ENCODE peak calls at places on chromosome 13, in four cellular contexts. One of them, this sample, is unnamed.

GRCh38 chr13:59679239-59679638 is 484.5 kb downstream of the DIAPH3 start:
- DNase-seq in breast epithelium: no peak
- DNase-seq in GM23338: peak; percentile 39
- DNase-seq in upper lobe of left lung: no peak
- DNase-seq in this sample: no peak

GRCh38 chr13:111232191-111232590 is 88.3 kb upstream of the TEX29 start:
- DNase-seq in breast epithelium: no peak
- DNase-seq in GM23338: no peak
- DNase-seq in upper lobe of left lung: no peak
- DNase-seq in this sample: no peak

GRCh38 chr13:90185734-90186133 is 1161.8 kb upstream of the MIR17HG start:
- DNase-seq in breast epithelium: no peak
- DNase-seq in GM23338: no peak
- DNase-seq in upper lobe of left lung: no peak
- DNase-seq in this sample: no peak

GRCh38 chr13:83884141-83884540 is 1.9 kb upstream of the SLITRK1 start:
- DNase-seq in breast epithelium: no peak
- DNase-seq in GM23338: no peak
- DNase-seq in upper lobe of left lung: no peak
- DNase-seq in this sample: no peak

GRCh38 chr13:105936816-105937215 is 598.6 kb downstream of the EFNB2 start:
- DNase-seq in breast epithelium: no peak
- DNase-seq in GM23338: no peak
- DNase-seq in upper lobe of left lung: no peak
- DNase-seq in this sample: no peak

GRCh38 chr13:30033681-30034447 is 183.4 kb upstream of the UBL3 start:
- DNase-seq in breast epithelium: no peak
- DNase-seq in GM23338: no peak
- DNase-seq in upper lobe of left lung: no peak
- DNase-seq in this sample: no peak

GRCh38 chr13:75482070-75482819 is at the start of gene TBC1D4:
- DNase-seq in breast epithelium: peak; percentile 71
- DNase-seq in GM23338: peak; percentile 96
- DNase-seq in upper lobe of left lung: peak; percentile 94
- DNase-seq in this sample: peak; percentile 87

GRCh38 chr13:23979361-23980159 is 82.3 kb upstream of the C1QTNF9B start:
- DNase-seq in breast epithelium: peak; percentile 70
- DNase-seq in GM23338: peak; percentile 79
- DNase-seq in upper lobe of left lung: peak; percentile 88
- DNase-seq in this sample: peak; percentile 67

GRCh38 chr13:51006067-51006800 is 96.6 kb downstream of the RNASEH2B start:
- DNase-seq in breast epithelium: no peak
- DNase-seq in GM23338: no peak
- DNase-seq in upper lobe of left lung: no peak
- DNase-seq in this sample: no peak

GRCh38 chr13:113119166-113119821 is 3.3 kb upstream of the F10 start:
- DNase-seq in breast epithelium: peak; percentile 37
- DNase-seq in GM23338: no peak
- DNase-seq in upper lobe of left lung: no peak
- DNase-seq in this sample: no peak

GRCh38 chr13:46404732-46405097 is 17.7 kb upstream of the RUBCNL start:
- DNase-seq in breast epithelium: no peak
- DNase-seq in GM23338: no peak
- DNase-seq in upper lobe of left lung: no peak
- DNase-seq in this sample: no peak

GRCh38 chr13:24168980-24169379 is 8.5 kb downstream of the SPATA13 start:
- DNase-seq in breast epithelium: no peak
- DNase-seq in GM23338: no peak
- DNase-seq in upper lobe of left lung: no peak
- DNase-seq in this sample: no peak

GRCh38 chr13:46170687-46171086 is 11.3 kb downstream of the LCP1 start:
- DNase-seq in breast epithelium: no peak
- DNase-seq in GM23338: peak; percentile 44
- DNase-seq in upper lobe of left lung: no peak
- DNase-seq in this sample: no peak

GRCh38 chr13:52405369-52405766 is 604 bp downstream of the THSD1 start:
- DNase-seq in breast epithelium: no peak
- DNase-seq in GM23338: peak; percentile 28
- DNase-seq in upper lobe of left lung: no peak
- DNase-seq in this sample: no peak

GRCh38 chr13:23722726-23723453 is 152.7 kb downstream of the TNFRSF19 start:
- DNase-seq in breast epithelium: no peak
- DNase-seq in GM23338: no peak
- DNase-seq in upper lobe of left lung: no peak
- DNase-seq in this sample: no peak

GRCh38 chr13:28100149-28101121 is at the start of gene FLT3:
- DNase-seq in breast epithelium: no peak
- DNase-seq in GM23338: peak; percentile 84
- DNase-seq in upper lobe of left lung: peak; percentile 87
- DNase-seq in this sample: peak; percentile 62

GRCh38 chr13:22040810-22041364 is 370.0 kb downstream of the FGF9 start:
- DNase-seq in breast epithelium: no peak
- DNase-seq in GM23338: peak; percentile 94
- DNase-seq in upper lobe of left lung: peak; percentile 56
- DNase-seq in this sample: no peak

GRCh38 chr13:107124129-107124718 is 556.3 kb upstream of the ARGLU1 start:
- DNase-seq in breast epithelium: no peak
- DNase-seq in GM23338: peak; percentile 46
- DNase-seq in upper lobe of left lung: no peak
- DNase-seq in this sample: no peak

GRCh38 chr13:27617801-27618411 is 2.4 kb downstream of the LNX2 start:
- DNase-seq in breast epithelium: no peak
- DNase-seq in GM23338: no peak
- DNase-seq in upper lobe of left lung: no peak
- DNase-seq in this sample: no peak

GRCh38 chr13:63938851-63939250 is 2523.2 kb upstream of the PCDH20 start:
- DNase-seq in breast epithelium: no peak
- DNase-seq in GM23338: no peak
- DNase-seq in upper lobe of left lung: no peak
- DNase-seq in this sample: no peak

GRCh38 chr13:40220299-40220935 is 446.0 kb downstream of the FOXO1 start:
- DNase-seq in breast epithelium: no peak
- DNase-seq in GM23338: no peak
- DNase-seq in upper lobe of left lung: no peak
- DNase-seq in this sample: no peak

GRCh38 chr13:36736119-36736726 is 62.4 kb downstream of the SERTM1 start:
- DNase-seq in breast epithelium: no peak
- DNase-seq in GM23338: peak; percentile 74
- DNase-seq in upper lobe of left lung: no peak
- DNase-seq in this sample: peak; percentile 19

GRCh38 chr13:41064493-41064892 is 3.2 kb downstream of the WBP4 start:
- DNase-seq in breast epithelium: no peak
- DNase-seq in GM23338: no peak
- DNase-seq in upper lobe of left lung: no peak
- DNase-seq in this sample: no peak

GRCh38 chr13:76713280-76713679 is 172.9 kb downstream of the KCTD12 start:
- DNase-seq in breast epithelium: no peak
- DNase-seq in GM23338: no peak
- DNase-seq in upper lobe of left lung: no peak
- DNase-seq in this sample: no peak

GRCh38 chr13:76708138-76708537 is 178.1 kb downstream of the KCTD12 start:
- DNase-seq in breast epithelium: no peak
- DNase-seq in GM23338: no peak
- DNase-seq in upper lobe of left lung: no peak
- DNase-seq in this sample: no peak

GRCh38 chr13:76715043-76715442 is 171.2 kb downstream of the KCTD12 start:
- DNase-seq in breast epithelium: no peak
- DNase-seq in GM23338: no peak
- DNase-seq in upper lobe of left lung: no peak
- DNase-seq in this sample: no peak

GRCh38 chr13:76709851-76710250 is 176.4 kb downstream of the KCTD12 start:
- DNase-seq in breast epithelium: no peak
- DNase-seq in GM23338: no peak
- DNase-seq in upper lobe of left lung: no peak
- DNase-seq in this sample: no peak

DNA sequence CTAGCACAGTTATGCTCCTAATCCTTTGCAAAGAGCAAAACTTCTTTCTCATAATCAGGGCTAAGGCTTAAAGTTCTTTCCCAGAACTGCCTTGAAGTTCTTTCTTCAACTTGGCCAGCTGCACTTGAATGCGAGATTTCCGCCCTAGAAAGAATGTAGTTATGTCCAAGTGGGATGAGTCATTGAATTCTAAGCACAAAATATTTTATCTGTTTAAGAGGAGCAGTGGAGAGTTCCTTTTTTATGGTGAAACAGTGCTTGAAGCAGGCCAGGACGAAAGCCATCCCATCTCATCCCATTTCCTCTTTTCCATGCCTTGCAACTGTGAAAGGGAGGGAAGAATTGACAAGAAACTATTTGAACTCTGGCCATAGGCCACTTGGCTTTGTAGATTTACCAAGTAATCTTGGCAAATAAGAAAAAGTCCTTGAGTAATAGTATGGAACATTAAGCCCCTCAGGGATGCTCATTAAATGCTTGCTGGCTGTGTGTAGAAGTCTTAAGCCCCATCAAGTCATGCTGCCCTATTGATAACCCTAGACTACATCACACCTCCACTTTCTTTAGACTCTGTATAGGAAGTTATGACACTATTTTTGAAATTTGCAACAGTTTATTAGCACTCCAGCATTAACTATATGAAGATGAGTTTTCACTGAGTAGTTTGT is 174.6 kb downstream of the KCTD12 start:
- DNase-seq in breast epithelium: no peak
- DNase-seq in GM23338: no peak
- DNase-seq in upper lobe of left lung: no peak
- DNase-seq in this sample: peak; percentile 10
- TF ChIP-seq POLR2AphosphoS5 in breast epithelium: peak; percentile 12
- TF ChIP-seq POLR2AphosphoS5 in GM23338: no peak
- TF ChIP-seq POLR2AphosphoS5 in upper lobe of left lung: no peak
- TF ChIP-seq POLR2AphosphoS5 in this sample: peak; percentile 38

GRCh38 chr13:43284162-43284561 is 260.8 kb downstream of the DNAJC15 start:
- DNase-seq in breast epithelium: no peak
- DNase-seq in GM23338: no peak
- DNase-seq in upper lobe of left lung: no peak
- DNase-seq in this sample: no peak

GRCh38 chr13:43285891-43286602 is 262.7 kb downstream of the DNAJC15 start:
- DNase-seq in breast epithelium: no peak
- DNase-seq in GM23338: no peak
- DNase-seq in upper lobe of left lung: no peak
- DNase-seq in this sample: no peak

GRCh38 chr13:43291289-43292055 is 268.1 kb downstream of the DNAJC15 start:
- DNase-seq in breast epithelium: no peak
- DNase-seq in GM23338: no peak
- DNase-seq in upper lobe of left lung: no peak
- DNase-seq in this sample: no peak

GRCh38 chr13:43289458-43290255 is 266.3 kb downstream of the DNAJC15 start:
- DNase-seq in breast epithelium: no peak
- DNase-seq in GM23338: no peak
- DNase-seq in upper lobe of left lung: no peak
- DNase-seq in this sample: no peak

DNA sequence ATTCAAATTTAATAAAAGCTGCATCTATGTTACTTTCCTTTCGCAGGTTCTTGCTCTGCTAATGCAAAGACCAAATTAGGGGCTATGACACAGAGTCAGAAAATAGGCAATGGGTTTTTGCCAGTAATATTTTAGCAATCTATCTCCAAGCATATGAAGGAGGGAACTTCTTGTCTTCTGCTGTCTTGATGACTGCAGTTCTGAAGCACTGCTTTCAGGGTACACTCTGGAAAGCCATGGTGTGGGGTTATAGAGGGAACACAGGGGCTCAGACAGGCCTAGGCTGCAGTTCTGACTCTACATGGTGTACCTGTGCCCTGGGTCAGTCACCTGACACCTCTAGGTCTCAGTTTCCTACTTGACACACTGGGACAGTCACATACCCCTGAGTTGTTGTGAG is 263.4 kb downstream of the DNAJC15 start:
- DNase-seq in breast epithelium: no peak
- DNase-seq in GM23338: no peak
- DNase-seq in upper lobe of left lung: no peak
- DNase-seq in this sample: no peak
- TF ChIP-seq POLR2AphosphoS5 in breast epithelium: no peak
- TF ChIP-seq POLR2AphosphoS5 in GM23338: no peak
- TF ChIP-seq POLR2AphosphoS5 in upper lobe of left lung: no peak
- TF ChIP-seq POLR2AphosphoS5 in this sample: no peak

GRCh38 chr13:72185756-72186155 is 318.8 kb upstream of the DACH1 start:
- DNase-seq in breast epithelium: no peak
- DNase-seq in GM23338: no peak
- DNase-seq in upper lobe of left lung: no peak
- DNase-seq in this sample: no peak

GRCh38 chr13:72181661-72182060 is 314.7 kb upstream of the DACH1 start:
- DNase-seq in breast epithelium: no peak
- DNase-seq in GM23338: no peak
- DNase-seq in upper lobe of left lung: no peak
- DNase-seq in this sample: no peak

GRCh38 chr13:72186730-72187422 is 319.9 kb upstream of the DACH1 start:
- DNase-seq in breast epithelium: no peak
- DNase-seq in GM23338: no peak
- DNase-seq in upper lobe of left lung: no peak
- DNase-seq in this sample: peak; percentile 38
- TF ChIP-seq POLR2AphosphoS5 in breast epithelium: no peak
- TF ChIP-seq POLR2AphosphoS5 in GM23338: no peak
- TF ChIP-seq POLR2AphosphoS5 in upper lobe of left lung: no peak
- TF ChIP-seq POLR2AphosphoS5 in this sample: peak; percentile 36

DNA sequence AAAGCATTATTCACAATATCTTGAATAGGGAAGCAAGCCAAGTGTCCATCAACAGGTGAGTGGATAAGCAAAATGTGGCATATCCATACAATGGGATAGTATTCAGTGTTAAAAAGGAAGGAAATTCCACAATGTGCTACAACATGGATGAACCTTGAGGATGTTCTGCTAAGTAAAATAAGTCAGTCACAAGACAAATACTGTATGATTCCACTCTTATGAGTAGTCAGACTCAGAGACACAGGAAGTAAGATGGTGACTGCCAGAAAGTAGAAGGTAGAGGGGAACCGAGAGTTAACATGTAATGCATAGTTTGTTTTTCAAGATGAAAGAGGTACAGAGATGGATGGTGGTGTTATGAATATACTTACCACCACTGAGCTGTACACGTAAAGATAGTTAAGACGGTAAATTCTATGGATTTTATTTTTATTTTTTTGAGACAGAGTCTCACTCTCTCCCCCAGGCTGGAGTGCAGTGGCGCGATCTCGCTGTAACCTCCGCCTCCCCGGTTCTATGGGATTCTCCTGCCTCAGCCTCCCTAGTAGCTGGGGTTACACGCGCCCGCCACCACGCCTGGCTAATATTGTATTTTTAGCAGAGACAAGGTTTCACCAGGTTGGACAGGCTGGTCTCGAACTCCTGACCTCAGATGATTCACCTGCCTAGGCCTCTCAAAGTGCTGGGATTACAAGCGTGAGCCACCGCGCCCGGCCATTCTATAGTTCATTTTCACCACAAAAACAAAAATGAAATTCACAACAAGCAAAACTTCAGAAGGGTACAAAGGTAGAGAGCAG is 1.0 kb upstream of the CHAMP1 start:
- DNase-seq in breast epithelium: no peak
- DNase-seq in GM23338: no peak
- DNase-seq in upper lobe of left lung: no peak
- DNase-seq in this sample: peak; percentile 16
- TF ChIP-seq POLR2AphosphoS5 in breast epithelium: no peak
- TF ChIP-seq POLR2AphosphoS5 in GM23338: no peak
- TF ChIP-seq POLR2AphosphoS5 in upper lobe of left lung: no peak
- TF ChIP-seq POLR2AphosphoS5 in this sample: no peak